ENCODE peak calls at places on chromosomes 11 and 22, in eight cellular contexts. H, O, S, P, E, R, J and Q are unnamed samples. For H3K9me3, the result is how much of the 10 kb centered on the place peaks cover.

GRCh38 chr11:132992838-132993680 is 539.2 kb downstream of the OPCML start:
- DNase-seq in J (no peak), H (no peak), R (no peak), E (no peak), O (no peak), P (no peak), S (peak), Q (no peak)

GRCh38 chr22:35470903-35471321 is 69.7 kb upstream of the RASD2 start:
- DNase-seq in H (no peak), O (no peak), P (no peak), E (no peak), S (peak), J (no peak), R (no peak), Q (no peak)

GRCh38 chr11:45930031-45930794 is 7.8 kb downstream of the LARGE2 start:
- DNase-seq in E (no peak), S (no peak), R (no peak), H (no peak), O (peak), J (peak), P (peak), Q (peak)

GRCh38 chr11:6611092-6612007 is 666 bp downstream of the TAF10 start:
- DNase-seq in R (no peak), H (no peak), J (peak), O (peak), E (no peak), S (peak), P (no peak), Q (peak)

GRCh38 chr11:120867988-120868387 is 155.9 kb upstream of the TBCEL start:
- DNase-seq in J (no peak), S (no peak), H (no peak), R (no peak), O (no peak), E (no peak), P (no peak), Q (no peak)

GRCh38 chr11:88508808-88509581 is 171.5 kb upstream of the CTSC start:
- DNase-seq in S (peak), P (peak), J (peak), R (peak), E (no peak), H (no peak), O (peak), Q (peak)

GRCh38 chr11:132125855-132126841 is 755.7 kb downstream of the NTM start:
- DNase-seq in J (no peak), S (peak), E (no peak), O (no peak), R (peak), P (no peak), H (no peak), Q (no peak)

GRCh38 chr22:20562607-20563463 is 55.4 kb downstream of the MED15 start:
- DNase-seq in S (no peak), P (no peak), R (no peak), J (no peak), O (no peak), H (no peak), E (no peak), Q (no peak)

DNA sequence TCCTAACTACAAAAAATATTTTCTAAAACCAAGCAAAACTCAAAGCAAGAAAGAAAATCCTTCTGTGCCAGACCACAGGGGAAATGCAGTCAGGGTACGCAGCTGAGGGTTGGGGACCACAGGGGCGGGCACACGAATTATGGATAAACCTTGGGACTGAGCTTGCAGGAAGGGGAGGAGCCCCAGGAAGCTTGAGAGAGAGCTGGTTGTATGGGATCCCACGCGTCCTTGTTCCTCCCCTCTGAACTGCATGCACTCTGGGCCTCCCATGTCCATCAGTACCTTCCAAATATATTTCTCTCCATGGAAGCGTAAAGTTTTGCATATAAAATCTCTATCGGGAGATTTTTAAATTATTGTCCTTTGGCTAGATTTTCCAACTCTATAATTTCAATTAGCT is 673.4 kb downstream of the TBC1D22A start:
- DNase-seq in E (no peak), S (no peak), R (no peak), P (no peak), J (no peak), H (no peak), O (no peak), Q (no peak)
- H3K9me3 ChIP-seq in E (under half), S (under half), R (under half), P (under half), J (under half), H (under half), O (under half), Q (under half)

GRCh38 chr11:64724863-64725535 is 2.0 kb upstream of the NRXN2 start:
- DNase-seq in P (no peak), S (no peak), J (no peak), H (no peak), E (no peak), O (no peak), R (no peak), Q (no peak)

GRCh38 chr11:64723117-64723906 is at the start of gene NRXN2:
- DNase-seq in O (peak), J (peak), R (peak), S (peak), H (peak), E (peak), P (peak), Q (peak)

GRCh38 chr11:64722141-64723050 is 601 bp downstream of the NRXN2 start:
- DNase-seq in O (no peak), R (no peak), H (no peak), E (no peak), S (no peak), J (no peak), P (no peak), Q (no peak)

GRCh38 chr11:64725601-64726139 is 2.7 kb upstream of the NRXN2 start:
- DNase-seq in P (no peak), O (no peak), J (no peak), R (no peak), S (no peak), H (no peak), E (no peak), Q (no peak)

GRCh38 chr11:64723907-64724862 is 1.2 kb upstream of the NRXN2 start:
- DNase-seq in O (no peak), R (no peak), P (no peak), S (no peak), J (no peak), H (no peak), E (no peak), Q (peak)
- H3K4me3 ChIP-seq in O (no peak), R (no peak), P (no peak), S (no peak), J (peak), H (no peak), E (peak), Q (peak)

DNA sequence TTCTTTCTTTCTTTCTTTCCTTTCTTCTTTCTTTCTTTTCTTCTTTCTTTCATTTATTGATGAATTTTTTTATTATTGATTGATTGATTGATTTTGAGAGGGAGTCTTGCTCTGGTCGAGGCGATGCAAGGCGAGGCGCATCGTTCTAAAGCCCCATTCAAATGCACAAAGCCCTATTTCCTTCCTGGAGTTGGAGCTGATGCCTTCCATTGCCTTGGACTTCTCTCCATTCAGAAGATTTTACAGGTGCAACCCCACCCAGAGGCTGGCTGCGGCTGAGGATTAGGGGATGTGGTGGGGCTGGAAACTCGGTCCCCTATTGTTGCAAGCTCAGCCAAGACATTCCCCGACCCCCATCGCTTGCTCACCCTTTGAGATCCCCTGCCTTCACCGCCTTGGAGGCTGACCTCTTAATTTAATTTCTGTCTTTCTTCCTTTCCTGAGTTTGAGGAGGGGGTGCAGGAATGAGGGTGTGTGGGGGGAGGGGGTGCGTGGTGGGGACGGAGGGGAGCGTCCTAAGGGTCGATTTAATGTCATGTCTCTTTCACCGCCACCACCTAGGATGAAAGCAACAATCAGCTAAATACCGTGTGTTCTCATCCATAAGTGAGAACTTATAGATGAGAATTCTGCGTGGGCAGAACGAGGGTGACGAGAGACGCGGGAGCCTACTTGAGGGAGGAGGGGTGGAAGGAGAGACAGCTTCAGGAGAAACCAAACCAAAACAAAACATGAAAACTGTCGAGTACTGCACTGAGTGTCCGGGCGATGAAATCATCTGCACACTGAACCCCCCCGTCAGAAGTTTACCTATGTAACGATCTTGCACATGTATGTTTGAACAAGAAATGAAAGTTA is 3913.9 kb upstream of the OR11H1 start:
- DNase-seq in H (no peak), P (no peak), S (no peak), R (no peak), E (no peak), O (no peak), J (no peak), Q (no peak)
- H3K9me3 ChIP-seq in H (half or more), P (under half), S (under half), R (under half), E (under half), O (under half), J (under half), Q (under half)

GRCh38 chr11:47187723-47188122 is 1.5 kb upstream of the PACSIN3 start:
- DNase-seq in P (no peak), E (no peak), R (peak), O (peak), J (no peak), H (no peak), S (no peak), Q (no peak)

GRCh38 chr11:47186076-47186936 is at the start of gene PACSIN3:
- DNase-seq in R (peak), E (no peak), H (no peak), O (peak), J (peak), S (peak), P (peak), Q (peak)

GRCh38 chr11:47188262-47188661 is 2.0 kb upstream of the PACSIN3 start:
- DNase-seq in P (no peak), S (no peak), R (no peak), O (no peak), E (no peak), H (no peak), J (no peak), Q (no peak)

GRCh38 chr11:47185305-47186075 is 744 bp downstream of the PACSIN3 start:
- DNase-seq in J (peak), O (peak), S (peak), P (no peak), R (peak), H (peak), E (no peak), Q (peak)

DNA sequence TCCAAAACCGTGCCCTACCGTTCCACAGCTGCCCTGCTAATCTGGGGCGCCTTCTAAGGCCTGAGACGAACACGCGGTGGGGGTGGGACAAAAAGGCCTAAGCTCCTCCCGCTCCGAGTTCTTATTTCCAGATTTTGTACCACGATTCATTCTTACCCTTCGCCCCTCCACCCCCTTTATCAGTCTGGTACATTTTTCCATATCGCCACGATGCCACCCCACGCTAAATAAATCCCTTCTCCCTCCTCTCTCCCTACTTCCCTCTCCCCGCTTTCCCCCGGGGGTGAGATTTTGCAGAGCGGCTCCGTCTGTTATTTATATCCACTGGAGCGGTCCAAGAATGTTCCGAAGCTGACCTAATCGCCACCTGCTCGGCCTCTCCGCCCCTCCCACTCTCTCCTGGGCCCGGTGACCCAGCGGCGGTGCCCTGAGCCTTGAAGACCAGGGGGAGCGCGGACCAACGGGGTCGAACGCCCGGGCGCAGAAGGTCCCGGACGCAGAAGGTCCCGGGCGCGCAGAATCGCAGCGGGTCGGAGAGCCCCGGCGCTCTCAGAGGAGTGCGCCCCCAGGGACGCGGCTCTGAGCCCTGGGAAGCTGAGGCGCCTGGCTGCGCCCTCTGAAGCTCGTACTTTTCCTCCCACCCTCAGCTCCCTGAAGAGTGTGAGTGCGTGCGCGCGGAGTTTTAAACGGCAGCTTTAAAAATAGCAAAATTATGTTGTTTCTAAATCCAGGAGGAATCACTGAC is 875 bp upstream of the PACSIN3 start:
- DNase-seq in H (no peak), S (peak), O (peak), J (peak), E (no peak), R (peak), P (no peak), Q (no peak)
- H3K4me3 ChIP-seq in H (peak), S (peak), O (no peak), J (peak), E (peak), R (peak), P (peak), Q (peak)

DNA sequence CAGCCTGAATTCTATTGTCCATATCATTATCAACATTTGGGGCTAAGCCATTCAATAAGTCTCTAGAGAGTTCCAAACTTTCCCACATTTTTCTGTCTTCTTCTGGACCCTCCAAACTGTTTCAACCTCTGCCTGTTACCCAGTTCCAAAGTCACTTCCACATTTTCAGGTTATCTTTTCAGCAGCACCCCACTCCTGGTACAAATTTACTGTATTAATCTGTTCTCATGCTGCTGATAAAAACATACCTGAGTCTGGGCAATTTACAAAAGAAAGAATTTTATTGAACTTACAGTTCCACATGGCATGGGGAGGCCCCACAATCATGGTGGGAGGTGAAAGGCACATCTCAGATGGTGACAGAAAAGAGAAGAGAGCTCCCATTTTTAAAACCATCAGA is 5.8 kb downstream of the OR5AK2 start:
- DNase-seq in H (no peak), E (no peak), S (no peak), J (no peak), R (no peak), P (no peak), O (no peak), Q (no peak)
- H3K9me3 ChIP-seq in H (under half), E (under half), S (under half), J (under half), R (under half), P (under half), O (under half), Q (under half)

GRCh38 chr11:10322830-10323792 is 18.2 kb downstream of the ADM start:
- DNase-seq in S (peak), P (peak), O (peak), H (no peak), R (peak), J (no peak), E (no peak), Q (no peak)
- H3K4me3 ChIP-seq in S (peak), P (no peak), O (no peak), H (peak), R (no peak), J (no peak), E (peak), Q (no peak)